ENCODE peak calls at places on chromosomes 3 and 15, in ten cellular contexts. One of them, this sample, is unnamed.

GRCh38 chr15:81485806-81486205 is 111.8 kb upstream of the TMC3 start:
- DNase-seq in spleen: no peak
- DNase-seq in ovary: no peak
- DNase-seq in heart left ventricle: peak; percentile 24
- DNase-seq in stomach: no peak
- DNase-seq in HCT116: no peak
- DNase-seq in IMR-90: no peak
- DNase-seq in body of pancreas: no peak
- DNase-seq in Peyer's patch: no peak
- DNase-seq in sigmoid colon: no peak
- DNase-seq in this sample: no peak

GRCh38 chr3:17741621-17742091 is 775 bp downstream of the TBC1D5 start:
- DNase-seq in HCT116: no peak
- DNase-seq in stomach: no peak
- DNase-seq in Peyer's patch: no peak
- DNase-seq in body of pancreas: no peak
- DNase-seq in IMR-90: no peak
- DNase-seq in ovary: no peak
- DNase-seq in sigmoid colon: no peak
- DNase-seq in heart left ventricle: no peak
- DNase-seq in spleen: no peak
- DNase-seq in this sample: no peak

GRCh38 chr3:152149832-152150231 is 118.9 kb upstream of the MBNL1 start:
- DNase-seq in sigmoid colon: no peak
- DNase-seq in HCT116: no peak
- DNase-seq in stomach: no peak
- DNase-seq in ovary: no peak
- DNase-seq in body of pancreas: no peak
- DNase-seq in heart left ventricle: no peak
- DNase-seq in IMR-90: peak; percentile 18
- DNase-seq in spleen: no peak
- DNase-seq in Peyer's patch: no peak
- DNase-seq in this sample: no peak

GRCh38 chr15:93196136-93196670 is 107.2 kb upstream of the RGMA start:
- DNase-seq in body of pancreas: no peak
- DNase-seq in spleen: no peak
- DNase-seq in sigmoid colon: no peak
- DNase-seq in IMR-90: no peak
- DNase-seq in HCT116: no peak
- DNase-seq in stomach: no peak
- DNase-seq in ovary: no peak
- DNase-seq in heart left ventricle: no peak
- DNase-seq in Peyer's patch: no peak
- DNase-seq in this sample: no peak

GRCh38 chr3:130905551-130905950 is 11.7 kb downstream of the ATP2C1 start:
- DNase-seq in body of pancreas: no peak
- DNase-seq in heart left ventricle: no peak
- DNase-seq in spleen: no peak
- DNase-seq in Peyer's patch: no peak
- DNase-seq in stomach: no peak
- DNase-seq in sigmoid colon: no peak
- DNase-seq in HCT116: no peak
- DNase-seq in IMR-90: peak; percentile 52
- DNase-seq in ovary: no peak
- DNase-seq in this sample: no peak

GRCh38 chr15:40695469-40695910 is 516 bp downstream of the RAD51 start:
- DNase-seq in IMR-90: peak; percentile 11
- DNase-seq in spleen: no peak
- DNase-seq in HCT116: no peak
- DNase-seq in ovary: no peak
- DNase-seq in body of pancreas: no peak
- DNase-seq in Peyer's patch: no peak
- DNase-seq in sigmoid colon: no peak
- DNase-seq in heart left ventricle: no peak
- DNase-seq in stomach: no peak
- DNase-seq in this sample: no peak

GRCh38 chr15:65789759-65790158 is 2.3 kb downstream of the DENND4A start:
- DNase-seq in sigmoid colon: no peak
- DNase-seq in spleen: no peak
- DNase-seq in Peyer's patch: no peak
- DNase-seq in heart left ventricle: no peak
- DNase-seq in body of pancreas: no peak
- DNase-seq in stomach: no peak
- DNase-seq in ovary: no peak
- DNase-seq in IMR-90: no peak
- DNase-seq in HCT116: no peak
- DNase-seq in this sample: no peak

GRCh38 chr15:22960587-22960986 is 19.6 kb downstream of the CYFIP1 start:
- DNase-seq in body of pancreas: no peak
- DNase-seq in sigmoid colon: peak; percentile 39
- DNase-seq in stomach: no peak
- DNase-seq in spleen: peak; percentile 51
- DNase-seq in heart left ventricle: no peak
- DNase-seq in Peyer's patch: peak; percentile 10
- DNase-seq in ovary: no peak
- DNase-seq in HCT116: no peak
- DNase-seq in IMR-90: no peak
- DNase-seq in this sample: no peak

GRCh38 chr3:33881181-33882064 is 83.0 kb downstream of the PDCD6IP start:
- DNase-seq in body of pancreas: no peak
- DNase-seq in Peyer's patch: no peak
- DNase-seq in spleen: no peak
- DNase-seq in ovary: no peak
- DNase-seq in HCT116: no peak
- DNase-seq in heart left ventricle: no peak
- DNase-seq in sigmoid colon: no peak
- DNase-seq in stomach: no peak
- DNase-seq in IMR-90: no peak
- DNase-seq in this sample: no peak

GRCh38 chr3:151971814-151972579 is 98.6 kb downstream of the SUCNR1 start:
- DNase-seq in stomach: peak; percentile 45
- DNase-seq in sigmoid colon: no peak
- DNase-seq in ovary: no peak
- DNase-seq in spleen: no peak
- DNase-seq in body of pancreas: no peak
- DNase-seq in heart left ventricle: no peak
- DNase-seq in Peyer's patch: no peak
- DNase-seq in IMR-90: peak; percentile 16
- DNase-seq in HCT116: peak; percentile 74
- DNase-seq in this sample: no peak

GRCh38 chr3:61824553-61825135 is 263.3 kb downstream of the PTPRG start:
- DNase-seq in IMR-90: no peak
- DNase-seq in sigmoid colon: no peak
- DNase-seq in body of pancreas: no peak
- DNase-seq in ovary: no peak
- DNase-seq in Peyer's patch: no peak
- DNase-seq in stomach: no peak
- DNase-seq in HCT116: no peak
- DNase-seq in spleen: no peak
- DNase-seq in heart left ventricle: no peak
- DNase-seq in this sample: no peak

GRCh38 chr3:86800116-86800515 is 190.8 kb downstream of the VGLL3 start:
- DNase-seq in heart left ventricle: no peak
- DNase-seq in sigmoid colon: no peak
- DNase-seq in spleen: no peak
- DNase-seq in Peyer's patch: no peak
- DNase-seq in HCT116: no peak
- DNase-seq in body of pancreas: no peak
- DNase-seq in ovary: no peak
- DNase-seq in IMR-90: no peak
- DNase-seq in stomach: no peak
- DNase-seq in this sample: no peak

GRCh38 chr3:121274411-121274810 is 271.4 kb downstream of the POLQ start:
- DNase-seq in IMR-90: no peak
- DNase-seq in Peyer's patch: no peak
- DNase-seq in body of pancreas: no peak
- DNase-seq in ovary: no peak
- DNase-seq in heart left ventricle: no peak
- DNase-seq in sigmoid colon: no peak
- DNase-seq in HCT116: no peak
- DNase-seq in spleen: no peak
- DNase-seq in stomach: no peak
- DNase-seq in this sample: no peak

GRCh38 chr15:31383150-31383549 is 56.5 kb downstream of the KLF13 start:
- DNase-seq in ovary: no peak
- DNase-seq in body of pancreas: no peak
- DNase-seq in Peyer's patch: peak; percentile 48
- DNase-seq in stomach: no peak
- DNase-seq in HCT116: no peak
- DNase-seq in sigmoid colon: no peak
- DNase-seq in spleen: no peak
- DNase-seq in IMR-90: no peak
- DNase-seq in heart left ventricle: no peak
- DNase-seq in this sample: no peak

GRCh38 chr3:174438501-174439156 is 420.5 kb upstream of the NAALADL2 start:
- DNase-seq in Peyer's patch: no peak
- DNase-seq in HCT116: peak; percentile 76
- DNase-seq in sigmoid colon: no peak
- DNase-seq in IMR-90: no peak
- DNase-seq in heart left ventricle: no peak
- DNase-seq in body of pancreas: no peak
- DNase-seq in spleen: no peak
- DNase-seq in stomach: no peak
- DNase-seq in ovary: no peak
- DNase-seq in this sample: no peak

GRCh38 chr3:26931891-26932290 is 309.3 kb downstream of the LRRC3B start:
- DNase-seq in spleen: no peak
- DNase-seq in stomach: no peak
- DNase-seq in heart left ventricle: no peak
- DNase-seq in HCT116: no peak
- DNase-seq in sigmoid colon: no peak
- DNase-seq in IMR-90: no peak
- DNase-seq in Peyer's patch: no peak
- DNase-seq in body of pancreas: no peak
- DNase-seq in ovary: no peak
- DNase-seq in this sample: no peak

GRCh38 chr3:64163755-64164148 is 61.5 kb downstream of the PRICKLE2 start:
- DNase-seq in stomach: no peak
- DNase-seq in heart left ventricle: no peak
- DNase-seq in ovary: no peak
- DNase-seq in Peyer's patch: no peak
- DNase-seq in body of pancreas: no peak
- DNase-seq in IMR-90: peak; percentile 96
- DNase-seq in sigmoid colon: no peak
- DNase-seq in HCT116: no peak
- DNase-seq in spleen: no peak
- DNase-seq in this sample: no peak

GRCh38 chr15:59611277-59612260 is at the start of gene GCNT3:
- DNase-seq in heart left ventricle: no peak
- DNase-seq in stomach: no peak
- DNase-seq in ovary: no peak
- DNase-seq in IMR-90: peak; percentile 12
- DNase-seq in sigmoid colon: no peak
- DNase-seq in spleen: no peak
- DNase-seq in HCT116: peak; percentile 32
- DNase-seq in Peyer's patch: no peak
- DNase-seq in body of pancreas: no peak
- DNase-seq in this sample: no peak
- TF ChIP-seq POLR2A in heart left ventricle: no peak
- TF ChIP-seq POLR2A in stomach: no peak
- TF ChIP-seq POLR2A in ovary: no peak
- TF ChIP-seq POLR2A in IMR-90: no peak
- TF ChIP-seq POLR2A in sigmoid colon: no peak
- TF ChIP-seq POLR2A in spleen: no peak
- TF ChIP-seq POLR2A in HCT116: no peak
- TF ChIP-seq POLR2A in Peyer's patch: peak; percentile 82
- TF ChIP-seq POLR2A in body of pancreas: no peak
- TF ChIP-seq POLR2A in this sample: no peak

DNA sequence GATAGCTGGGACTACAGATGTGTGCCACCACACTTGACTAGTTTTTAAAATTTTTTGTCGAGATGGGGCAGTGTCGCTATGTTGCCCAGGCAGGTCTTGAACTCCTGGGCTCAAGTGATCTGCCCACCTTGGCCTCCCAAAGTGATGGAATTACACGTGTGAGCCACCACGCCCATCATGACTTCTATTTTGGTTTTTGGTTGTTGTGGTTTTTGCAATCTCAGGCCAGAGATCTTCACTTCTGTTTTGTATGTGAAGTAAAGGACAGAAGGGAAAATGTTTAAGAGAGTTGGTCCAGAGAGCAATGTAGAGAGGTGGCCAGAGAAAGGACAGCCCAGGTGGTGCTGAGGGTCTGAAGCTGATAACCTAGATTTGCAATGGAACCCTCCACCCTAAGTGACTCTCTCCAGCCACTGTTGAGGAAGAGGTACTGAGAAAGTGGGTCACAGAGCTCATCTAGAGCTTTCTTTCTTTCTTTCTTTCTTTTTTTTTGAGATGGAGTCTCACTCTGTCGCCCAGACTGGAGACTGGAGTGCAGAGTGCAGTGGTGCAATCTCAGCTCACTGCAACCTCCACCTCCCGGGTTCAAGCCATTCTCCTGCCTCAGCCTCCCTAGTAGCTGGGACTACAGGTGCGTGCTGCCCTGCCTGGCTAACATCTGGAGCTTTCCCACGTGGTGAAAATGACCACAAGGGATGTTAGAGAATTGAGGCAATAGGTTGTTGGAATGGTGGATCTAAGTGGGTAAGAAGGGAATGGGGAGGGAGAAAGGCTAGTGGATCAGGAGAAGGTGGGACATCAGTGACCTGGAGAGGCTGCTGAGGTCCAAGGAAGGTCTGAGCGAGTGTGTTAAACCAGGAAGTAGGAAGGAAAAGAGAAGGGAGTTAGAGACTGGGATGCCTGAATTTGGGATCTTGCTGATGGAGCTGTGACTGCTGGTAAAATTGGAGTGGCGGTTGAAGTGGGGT is 22.4 kb upstream of the SEMA4B start:
- DNase-seq in body of pancreas: no peak
- DNase-seq in stomach: no peak
- DNase-seq in sigmoid colon: no peak
- DNase-seq in ovary: no peak
- DNase-seq in HCT116: no peak
- DNase-seq in Peyer's patch: no peak
- DNase-seq in heart left ventricle: no peak
- DNase-seq in IMR-90: no peak
- DNase-seq in spleen: peak; percentile 41
- DNase-seq in this sample: no peak
- H3K4me3 ChIP-seq in body of pancreas: no peak overlapping the region
- H3K4me3 ChIP-seq in stomach: no peak overlapping the region
- H3K4me3 ChIP-seq in sigmoid colon: no peak overlapping the region
- H3K4me3 ChIP-seq in ovary: no peak overlapping the region
- H3K4me3 ChIP-seq in HCT116: no peak overlapping the region
- H3K4me3 ChIP-seq in Peyer's patch: no peak overlapping the region
- H3K4me3 ChIP-seq in heart left ventricle: no peak overlapping the region
- H3K4me3 ChIP-seq in IMR-90: no peak overlapping the region
- H3K4me3 ChIP-seq in spleen: no peak overlapping the region
- H3K4me3 ChIP-seq in this sample: no peak overlapping the region

GRCh38 chr3:157156844-157157635 is 2.9 kb downstream of the CCNL1 start:
- DNase-seq in IMR-90: peak; percentile 33
- DNase-seq in body of pancreas: no peak
- DNase-seq in heart left ventricle: no peak
- DNase-seq in ovary: no peak
- DNase-seq in stomach: no peak
- DNase-seq in spleen: no peak
- DNase-seq in sigmoid colon: no peak
- DNase-seq in HCT116: no peak
- DNase-seq in Peyer's patch: no peak
- DNase-seq in this sample: no peak
- TF ChIP-seq POLR2A in IMR-90: no peak
- TF ChIP-seq POLR2A in body of pancreas: no peak
- TF ChIP-seq POLR2A in heart left ventricle: no peak
- TF ChIP-seq POLR2A in ovary: no peak
- TF ChIP-seq POLR2A in stomach: no peak
- TF ChIP-seq POLR2A in spleen: no peak
- TF ChIP-seq POLR2A in sigmoid colon: no peak
- TF ChIP-seq POLR2A in HCT116: no peak
- TF ChIP-seq POLR2A in Peyer's patch: peak; percentile 15
- TF ChIP-seq POLR2A in this sample: no peak

GRCh38 chr3:138187296-138188012 is at the start of gene ARMC8:
- DNase-seq in HCT116: peak; percentile 73
- DNase-seq in sigmoid colon: peak; percentile 80
- DNase-seq in heart left ventricle: peak; percentile 67
- DNase-seq in stomach: peak; percentile 63
- DNase-seq in IMR-90: no peak
- DNase-seq in Peyer's patch: peak; percentile 86
- DNase-seq in body of pancreas: peak; percentile 72
- DNase-seq in spleen: peak; percentile 91
- DNase-seq in ovary: peak; percentile 37
- DNase-seq in this sample: peak; percentile 29
- H3K4me3 ChIP-seq in HCT116: peak within 1 kb of the TSS; percentile 95
- H3K4me3 ChIP-seq in sigmoid colon: peak within 1 kb of the TSS; percentile 93
- H3K4me3 ChIP-seq in heart left ventricle: peak within 1 kb of the TSS; percentile 62
- H3K4me3 ChIP-seq in stomach: peak within 1 kb of the TSS; percentile 59
- H3K4me3 ChIP-seq in IMR-90: peak within 1 kb of the TSS; percentile 57
- H3K4me3 ChIP-seq in Peyer's patch: peak within 1 kb of the TSS; percentile 83
- H3K4me3 ChIP-seq in body of pancreas: peak within 1 kb of the TSS; percentile 75
- H3K4me3 ChIP-seq in spleen: peak within 1 kb of the TSS; percentile 83
- H3K4me3 ChIP-seq in ovary: peak within 1 kb of the TSS; percentile 87
- H3K4me3 ChIP-seq in this sample: peak within 1 kb of the TSS; percentile 96

This sample was measured in lower leg skin.